ENCODE peak calls at places on chromosomes 12 and 14, in eight cellular contexts. L is stimulated activated CD4-positive, alpha-beta T cell treated with anti-CD3 and anti-CD28 coated beads, Interleukin-1b, Interleukin-23, amount 100 ng/mL, for 24 hours; M is heart left ventricle; Q is naive thymus-derived CD4-positive, alpha-beta T cell; G is pons; C is NCI-H345; D is left colon; F is activated CD4-positive, alpha-beta T cell treated with anti-CD3 and anti-CD28 coated beads for 36 hours. K is an unnamed sample.

GRCh38 chr12:38890102-38890501 is 15.3 kb downstream of the CPNE8 start:
- DNase-seq in G (no peak), D (no peak), Q (no peak), L (no peak), F (no peak), M (no peak), C (no peak), K (no peak)

GRCh38 chr14:91295276-91295845 is 50.9 kb upstream of the GPR68 start:
- DNase-seq in D (no peak), M (no peak), Q (no peak), L (no peak), G (no peak), F (no peak), C (no peak), K (no peak)

GRCh38 chr12:100254876-100255275 is 12.0 kb downstream of the DEPDC4 start:
- DNase-seq in F (no peak), C (no peak), L (no peak), Q (no peak), M (no peak), D (no peak), G (no peak), K (no peak)

GRCh38 chr12:6956332-6956727 is 5.2 kb downstream of the PTPN6 start:
- DNase-seq in G (no peak), F (peak), Q (no peak), D (no peak), C (no peak), M (no peak), L (no peak), K (peak)

GRCh38 chr14:71852201-71852600 is 80.0 kb upstream of the RGS6 start:
- DNase-seq in M (no peak), C (no peak), L (no peak), Q (no peak), G (no peak), F (no peak), D (no peak), K (no peak)

GRCh38 chr14:79724934-79725717 is 486.2 kb downstream of the DIO2 start:
- DNase-seq in M (no peak), D (no peak), C (no peak), G (no peak), Q (no peak), F (no peak), L (no peak), K (no peak)

GRCh38 chr14:72850360-72850759 is 43.5 kb downstream of the DPF3 start:
- DNase-seq in M (no peak), Q (no peak), L (no peak), F (no peak), D (peak), C (no peak), G (no peak), K (no peak)

GRCh38 chr12:121330692-121331091 is 21.5 kb downstream of the ANAPC5 start:
- DNase-seq in C (no peak), L (no peak), G (no peak), F (no peak), M (no peak), D (no peak), Q (no peak), K (no peak)

GRCh38 chr12:62933871-62934798 is 815 bp downstream of the PPM1H start:
- DNase-seq in L (no peak), Q (no peak), C (peak), M (peak), F (peak), G (peak), D (peak), K (peak)

K was measured in right cardiac atrium.